ENCODE peak calls at places on chromosomes 16 and 17, in nine cellular contexts. One of them, this sample, is unnamed.

GRCh38 chr16:86834451-86835035 is 256.2 kb downstream of the FOXL1 start:
- DNase-seq in T1000: no peak
- DNase-seq in ELR: peak; percentile 52
- DNase-seq in ovary: no peak
- DNase-seq in iPS DF 19.7: no peak
- DNase-seq in endothelial cell: peak; percentile 30
- DNase-seq in naive B cell: no peak
- DNase-seq in T-helper 1 cell: no peak
- DNase-seq in activated T-cell treated with anti-CD3 and anti-CD28 coated beads, Interleukin-2, amount 50 U/mL, for 72 hours: no peak
- DNase-seq in this sample: no peak

GRCh38 chr16:1146409-1146808 is 6.5 kb upstream of the CACNA1H start:
- DNase-seq in T1000: no peak
- DNase-seq in ELR: no peak
- DNase-seq in ovary: peak; percentile 57
- DNase-seq in iPS DF 19.7: no peak
- DNase-seq in endothelial cell: no peak
- DNase-seq in naive B cell: no peak
- DNase-seq in T-helper 1 cell: no peak
- DNase-seq in activated T-cell treated with anti-CD3 and anti-CD28 coated beads, Interleukin-2, amount 50 U/mL, for 72 hours: no peak
- DNase-seq in this sample: no peak

GRCh38 chr16:90057738-90058173 is 19.4 kb downstream of the PRDM7 start:
- DNase-seq in T1000: no peak
- DNase-seq in ELR: peak; percentile 90
- DNase-seq in ovary: no peak
- DNase-seq in iPS DF 19.7: no peak
- DNase-seq in endothelial cell: no peak
- DNase-seq in naive B cell: no peak
- DNase-seq in T-helper 1 cell: no peak
- DNase-seq in activated T-cell treated with anti-CD3 and anti-CD28 coated beads, Interleukin-2, amount 50 U/mL, for 72 hours: peak; percentile 14
- DNase-seq in this sample: no peak

GRCh38 chr16:3089717-3090592 is 9.1 kb downstream of the ZSCAN10 start:
- DNase-seq in T1000: no peak
- DNase-seq in ELR: no peak
- DNase-seq in ovary: no peak
- DNase-seq in iPS DF 19.7: no peak
- DNase-seq in endothelial cell: no peak
- DNase-seq in naive B cell: no peak
- DNase-seq in T-helper 1 cell: no peak
- DNase-seq in activated T-cell treated with anti-CD3 and anti-CD28 coated beads, Interleukin-2, amount 50 U/mL, for 72 hours: no peak
- DNase-seq in this sample: peak; percentile 38

GRCh38 chr17:14201595-14201994 is 35.1 kb downstream of the CDRT15 start:
- DNase-seq in T1000: no peak
- DNase-seq in ELR: no peak
- DNase-seq in ovary: no peak
- DNase-seq in iPS DF 19.7: no peak
- DNase-seq in endothelial cell: no peak
- DNase-seq in naive B cell: no peak
- DNase-seq in T-helper 1 cell: peak; percentile 92
- DNase-seq in activated T-cell treated with anti-CD3 and anti-CD28 coated beads, Interleukin-2, amount 50 U/mL, for 72 hours: peak; percentile 73
- DNase-seq in this sample: no peak

GRCh38 chr17:74429604-74430384 is 2.1 kb upstream of the GPRC5C start:
- DNase-seq in T1000: no peak
- DNase-seq in ELR: no peak
- DNase-seq in ovary: peak; percentile 53
- DNase-seq in iPS DF 19.7: no peak
- DNase-seq in endothelial cell: no peak
- DNase-seq in naive B cell: no peak
- DNase-seq in T-helper 1 cell: no peak
- DNase-seq in activated T-cell treated with anti-CD3 and anti-CD28 coated beads, Interleukin-2, amount 50 U/mL, for 72 hours: no peak
- DNase-seq in this sample: no peak

GRCh38 chr17:75848523-75849303 is 4.5 kb upstream of the UNC13D start:
- DNase-seq in T1000: no peak
- DNase-seq in ELR: peak; percentile 75
- DNase-seq in ovary: peak; percentile 78
- DNase-seq in iPS DF 19.7: no peak
- DNase-seq in endothelial cell: peak; percentile 74
- DNase-seq in naive B cell: peak; percentile 54
- DNase-seq in T-helper 1 cell: peak; percentile 63
- DNase-seq in activated T-cell treated with anti-CD3 and anti-CD28 coated beads, Interleukin-2, amount 50 U/mL, for 72 hours: peak; percentile 84
- DNase-seq in this sample: peak; percentile 83

GRCh38 chr16:9114112-9114511 is 22.7 kb downstream of the HAPSTR1 start:
- DNase-seq in T1000: no peak
- DNase-seq in ELR: no peak
- DNase-seq in ovary: no peak
- DNase-seq in iPS DF 19.7: no peak
- DNase-seq in endothelial cell: no peak
- DNase-seq in naive B cell: no peak
- DNase-seq in T-helper 1 cell: no peak
- DNase-seq in activated T-cell treated with anti-CD3 and anti-CD28 coated beads, Interleukin-2, amount 50 U/mL, for 72 hours: no peak
- DNase-seq in this sample: no peak

GRCh38 chr17:57911834-57912673 is 43.2 kb downstream of the CUEDC1 start:
- DNase-seq in T1000: no peak
- DNase-seq in ELR: no peak
- DNase-seq in ovary: peak; percentile 62
- DNase-seq in iPS DF 19.7: no peak
- DNase-seq in endothelial cell: no peak
- DNase-seq in naive B cell: no peak
- DNase-seq in T-helper 1 cell: no peak
- DNase-seq in activated T-cell treated with anti-CD3 and anti-CD28 coated beads, Interleukin-2, amount 50 U/mL, for 72 hours: no peak
- DNase-seq in this sample: peak; percentile 93

GRCh38 chr17:73939808-73940207 is 263.7 kb upstream of the RPL38 start:
- DNase-seq in T1000: no peak
- DNase-seq in ELR: no peak
- DNase-seq in ovary: no peak
- DNase-seq in iPS DF 19.7: no peak
- DNase-seq in endothelial cell: no peak
- DNase-seq in naive B cell: no peak
- DNase-seq in T-helper 1 cell: no peak
- DNase-seq in activated T-cell treated with anti-CD3 and anti-CD28 coated beads, Interleukin-2, amount 50 U/mL, for 72 hours: no peak
- DNase-seq in this sample: no peak

GRCh38 chr16:11114366-11115164 is 141.4 kb downstream of the SOCS1 start:
- DNase-seq in T1000: no peak
- DNase-seq in ELR: no peak
- DNase-seq in ovary: no peak
- DNase-seq in iPS DF 19.7: no peak
- DNase-seq in endothelial cell: no peak
- DNase-seq in naive B cell: no peak
- DNase-seq in T-helper 1 cell: peak; percentile 75
- DNase-seq in activated T-cell treated with anti-CD3 and anti-CD28 coated beads, Interleukin-2, amount 50 U/mL, for 72 hours: peak; percentile 55
- DNase-seq in this sample: no peak

GRCh38 chr17:66312912-66313311 is 10.5 kb downstream of the PRKCA start:
- DNase-seq in T1000: no peak
- DNase-seq in ELR: no peak
- DNase-seq in ovary: no peak
- DNase-seq in iPS DF 19.7: no peak
- DNase-seq in endothelial cell: no peak
- DNase-seq in naive B cell: no peak
- DNase-seq in T-helper 1 cell: no peak
- DNase-seq in activated T-cell treated with anti-CD3 and anti-CD28 coated beads, Interleukin-2, amount 50 U/mL, for 72 hours: no peak
- DNase-seq in this sample: no peak

GRCh38 chr17:75756451-75757085 is 8.4 kb downstream of the GALK1 start:
- DNase-seq in T1000: no peak
- DNase-seq in ELR: no peak
- DNase-seq in ovary: no peak
- DNase-seq in iPS DF 19.7: no peak
- DNase-seq in endothelial cell: no peak
- DNase-seq in naive B cell: no peak
- DNase-seq in T-helper 1 cell: no peak
- DNase-seq in activated T-cell treated with anti-CD3 and anti-CD28 coated beads, Interleukin-2, amount 50 U/mL, for 72 hours: no peak
- DNase-seq in this sample: peak; percentile 50

GRCh38 chr17:41697122-41697962 is 8.7 kb downstream of the EIF1 start:
- DNase-seq in T1000: no peak
- DNase-seq in ELR: peak; percentile 36
- DNase-seq in ovary: peak; percentile 47
- DNase-seq in iPS DF 19.7: no peak
- DNase-seq in endothelial cell: no peak
- DNase-seq in naive B cell: no peak
- DNase-seq in T-helper 1 cell: no peak
- DNase-seq in activated T-cell treated with anti-CD3 and anti-CD28 coated beads, Interleukin-2, amount 50 U/mL, for 72 hours: no peak
- DNase-seq in this sample: peak; percentile 89

GRCh38 chr16:69855587-69855986 is 93.5 kb downstream of the WWP2 start:
- DNase-seq in T1000: no peak
- DNase-seq in ELR: no peak
- DNase-seq in ovary: no peak
- DNase-seq in iPS DF 19.7: no peak
- DNase-seq in endothelial cell: no peak
- DNase-seq in naive B cell: no peak
- DNase-seq in T-helper 1 cell: no peak
- DNase-seq in activated T-cell treated with anti-CD3 and anti-CD28 coated beads, Interleukin-2, amount 50 U/mL, for 72 hours: no peak
- DNase-seq in this sample: no peak

GRCh38 chr17:51289776-51290175 is 29.4 kb downstream of the UTP18 start:
- DNase-seq in T1000: no peak
- DNase-seq in ELR: no peak
- DNase-seq in ovary: no peak
- DNase-seq in iPS DF 19.7: no peak
- DNase-seq in endothelial cell: no peak
- DNase-seq in naive B cell: no peak
- DNase-seq in T-helper 1 cell: no peak
- DNase-seq in activated T-cell treated with anti-CD3 and anti-CD28 coated beads, Interleukin-2, amount 50 U/mL, for 72 hours: no peak
- DNase-seq in this sample: no peak

GRCh38 chr17:1486802-1487695 is 5.4 kb downstream of the MYO1C start:
- DNase-seq in T1000: no peak
- DNase-seq in ELR: peak; percentile 79
- DNase-seq in ovary: peak; percentile 80
- DNase-seq in iPS DF 19.7: no peak
- DNase-seq in endothelial cell: peak; percentile 31
- DNase-seq in naive B cell: peak; percentile 93
- DNase-seq in T-helper 1 cell: peak; percentile 75
- DNase-seq in activated T-cell treated with anti-CD3 and anti-CD28 coated beads, Interleukin-2, amount 50 U/mL, for 72 hours: peak; percentile 78
- DNase-seq in this sample: peak; percentile 80

GRCh38 chr16:85750827-85751641 is at the start of gene C16orf74:
- DNase-seq in T1000: no peak
- DNase-seq in ELR: peak; percentile 83
- DNase-seq in ovary: peak; percentile 57
- DNase-seq in iPS DF 19.7: no peak
- DNase-seq in endothelial cell: peak; percentile 31
- DNase-seq in naive B cell: peak; percentile 55
- DNase-seq in T-helper 1 cell: no peak
- DNase-seq in activated T-cell treated with anti-CD3 and anti-CD28 coated beads, Interleukin-2, amount 50 U/mL, for 72 hours: peak; percentile 18
- DNase-seq in this sample: peak; percentile 44

GRCh38 chr16:85798901-85799496 is 345 bp downstream of the EMC8 start:
- DNase-seq in T1000: no peak
- DNase-seq in ELR: peak; percentile 64
- DNase-seq in ovary: no peak
- DNase-seq in iPS DF 19.7: no peak
- DNase-seq in endothelial cell: peak; percentile 29
- DNase-seq in naive B cell: peak; percentile 28
- DNase-seq in T-helper 1 cell: peak; percentile 28
- DNase-seq in activated T-cell treated with anti-CD3 and anti-CD28 coated beads, Interleukin-2, amount 50 U/mL, for 72 hours: peak; percentile 55
- DNase-seq in this sample: no peak

GRCh38 chr16:27168790-27169189 is 34.5 kb upstream of the KDM8 start:
- DNase-seq in T1000: no peak
- DNase-seq in ELR: no peak
- DNase-seq in ovary: no peak
- DNase-seq in iPS DF 19.7: no peak
- DNase-seq in endothelial cell: no peak
- DNase-seq in naive B cell: no peak
- DNase-seq in T-helper 1 cell: no peak
- DNase-seq in activated T-cell treated with anti-CD3 and anti-CD28 coated beads, Interleukin-2, amount 50 U/mL, for 72 hours: no peak
- DNase-seq in this sample: no peak